ENCODE peak calls at places on chromosomes 2 and 18, in five cellular contexts. D is HT-29; N is activated naive CD4-positive, alpha-beta T cell; G is prostate gland; L is foreskin fibroblast. W is an unnamed sample.

GRCh38 chr2:144240656-144241339 is 279.1 kb downstream of the ZEB2 start:
- DNase-seq in D (no peak), N (no peak), G (no peak), L (no peak), W (no peak)

GRCh38 chr2:177688844-177689243 is 296.3 kb downstream of the AGPS start:
- DNase-seq in D (no peak), N (no peak), G (no peak), L (no peak), W (no peak)

GRCh38 chr2:3126686-3127278 is 250.8 kb downstream of the EIPR1 start:
- DNase-seq in D (no peak), N (no peak), G (no peak), L (peak), W (no peak)

GRCh38 chr2:47214385-47214784 is 59.3 kb upstream of the STPG4 start:
- DNase-seq in D (no peak), N (no peak), G (no peak), L (no peak), W (no peak)

GRCh38 chr2:48397846-48398245 is 132.1 kb upstream of the STON1 start:
- DNase-seq in D (no peak), N (no peak), G (no peak), L (no peak), W (no peak)

GRCh38 chr2:55782528-55783173 is 89.0 kb upstream of the PNPT1 start:
- DNase-seq in D (no peak), N (no peak), G (no peak), L (no peak), W (no peak)

GRCh38 chr2:200777275-200777674 is 34.4 kb upstream of the BZW1 start:
- DNase-seq in D (peak), N (no peak), G (no peak), L (no peak), W (no peak)

GRCh38 chr2:210432633-210433032 is 43.9 kb downstream of the LANCL1 start:
- DNase-seq in D (no peak), N (no peak), G (no peak), L (no peak), W (no peak)

GRCh38 chr2:24538720-24539119 is 47.7 kb downstream of the NCOA1 start:
- DNase-seq in D (no peak), N (no peak), G (no peak), L (no peak), W (no peak)

GRCh38 chr2:67515538-67515937 is 118.4 kb downstream of the ETAA1 start:
- DNase-seq in D (no peak), N (no peak), G (no peak), L (no peak), W (no peak)

GRCh38 chr2:22628183-22628582 is 756.8 kb upstream of the KLHL29 start:
- DNase-seq in D (no peak), N (no peak), G (no peak), L (no peak), W (no peak)

GRCh38 chr2:188319845-188320244 is 28.2 kb downstream of the GULP1 start:
- DNase-seq in D (no peak), N (no peak), G (no peak), L (no peak), W (no peak)

GRCh38 chr2:201358684-201359083 is 1.5 kb upstream of the FLACC1 start:
- DNase-seq in D (no peak), N (no peak), G (no peak), L (peak), W (peak)

GRCh38 chr18:10274327-10274726 is 180.1 kb upstream of the APCDD1 start:
- DNase-seq in D (no peak), N (no peak), G (no peak), L (peak), W (no peak)

GRCh38 chr2:153059338-153060052 is 341.1 kb downstream of the ARL6IP6 start:
- DNase-seq in D (peak), N (no peak), G (peak), L (no peak), W (no peak)

GRCh38 chr2:67486041-67486796 is 89.1 kb downstream of the ETAA1 start:
- DNase-seq in D (peak), N (no peak), G (peak), L (peak), W (no peak)

GRCh38 chr2:14634885-14635871 is 2.7 kb downstream of the LRATD1 start:
- DNase-seq in D (no peak), N (no peak), G (peak), L (peak), W (peak)

GRCh38 chr2:219220652-219221402 is 2.1 kb upstream of the ABCB6 start:
- DNase-seq in D (no peak), N (no peak), G (no peak), L (no peak), W (no peak)

GRCh38 chr18:14086459-14087231 is 45.6 kb downstream of the ZNF519 start:
- DNase-seq in D (peak), N (no peak), G (no peak), L (peak), W (peak)

GRCh38 chr18:24321071-24321470 is 76.6 kb downstream of the OSBPL1A start:
- DNase-seq in D (no peak), N (no peak), G (no peak), L (peak), W (no peak)

GRCh38 chr2:63614983-63615945 is 26.5 kb downstream of the MDH1 start:
- DNase-seq in D (no peak), N (no peak), G (peak), L (peak), W (peak)

GRCh38 chr18:67301592-67301991 is 214.9 kb downstream of the DSEL start:
- DNase-seq in D (no peak), N (no peak), G (no peak), L (peak), W (no peak)

GRCh38 chr2:20221169-20221938 is 3.6 kb downstream of the SDC1 start:
- DNase-seq in D (no peak), N (no peak), G (peak), L (peak), W (peak)

GRCh38 chr2:135850811-135851668 is 14.1 kb upstream of the LCT start:
- DNase-seq in D (no peak), N (no peak), G (no peak), L (peak), W (no peak)

GRCh38 chr2:228469721-228470120 is 288.2 kb upstream of the SPHKAP start:
- DNase-seq in D (no peak), N (no peak), G (no peak), L (peak), W (no peak)

GRCh38 chr18:79556829-79557585 is 122.6 kb upstream of the CTDP1 start:
- DNase-seq in D (no peak), N (no peak), G (no peak), L (no peak), W (no peak)

GRCh38 chr2:233139875-233140585 is 79.9 kb downstream of the INPP5D start:
- DNase-seq in D (no peak), N (no peak), G (no peak), L (no peak), W (no peak)

GRCh38 chr2:65566617-65567016 is 134.2 kb upstream of the SPRED2 start:
- DNase-seq in D (no peak), N (no peak), G (peak), L (no peak), W (no peak)

W was measured in hepatic stellate cell.